ENCODE peak calls at places on chromosomes 12 and 14, in ten cellular contexts. I is ELR; R is NCI-H2081; S is iPS-NIHi11; Y is activated naive CD8-positive, alpha-beta T cell treated with anti-CD3 and anti-CD28 coated beads, Interleukin-2, amount 50 U/mL, for 24 hours; J is anterior cingulate cortex; M is lung; B is germinal center; U is lower lobe of right lung; L is activated T-helper 1 cell treated with Interleukin-2 at 50 U/mL for 16 hours. N is an unnamed sample.

GRCh38 chr12:77914089-77914488 is 83.4 kb downstream of the NAV3 start:
- DNase-seq in J (no peak), S (no peak), R (no peak), Y (no peak), U (no peak), L (no peak), M (no peak), B (no peak), I (no peak), N (no peak)

GRCh38 chr14:99252940-99253868 is 18.8 kb downstream of the BCL11B start:
- DNase-seq in R (no peak), L (no peak), Y (peak), M (no peak), J (no peak), B (no peak), I (no peak), S (no peak), U (no peak), N (no peak)

GRCh38 chr12:114015851-114016250 is 49.7 kb upstream of the RBM19 start:
- DNase-seq in Y (no peak), L (no peak), U (no peak), B (no peak), R (no peak), S (no peak), M (no peak), I (no peak), J (no peak), N (no peak)

GRCh38 chr12:68036642-68037041 is 47.4 kb downstream of the IFNG-AS1 start:
- DNase-seq in I (no peak), Y (no peak), U (no peak), R (no peak), M (no peak), S (no peak), B (no peak), J (no peak), L (no peak), N (no peak)

GRCh38 chr12:123351349-123351748 is 13.3 kb downstream of the SBNO1 start:
- DNase-seq in M (no peak), L (no peak), I (no peak), S (no peak), B (no peak), J (no peak), R (no peak), Y (no peak), U (no peak), N (no peak)

GRCh38 chr12:124759841-124760508 is 103.7 kb downstream of the SCARB1 start:
- DNase-seq in R (no peak), B (no peak), L (no peak), U (peak), J (no peak), I (no peak), S (no peak), M (no peak), Y (no peak), N (no peak)

GRCh38 chr12:56593909-56594621 is 36.1 kb downstream of the BAZ2A start:
- DNase-seq in L (peak), S (peak), R (peak), J (peak), U (no peak), I (peak), M (peak), B (peak), Y (peak), N (peak)

GRCh38 chr12:92278378-92278828 is 132.8 kb upstream of the BTG1 start:
- DNase-seq in S (no peak), B (no peak), Y (no peak), M (no peak), U (no peak), R (no peak), L (no peak), J (no peak), I (no peak), N (no peak)

GRCh38 chr12:21527451-21528180 is 1.5 kb downstream of the SPX start:
- DNase-seq in M (peak), I (peak), Y (peak), S (peak), B (peak), J (peak), R (peak), L (peak), U (peak), N (peak)

GRCh38 chr14:72519543-72519942 is 374.4 kb downstream of the DPF3 start:
- DNase-seq in L (no peak), J (no peak), Y (peak), I (no peak), S (no peak), U (no peak), R (no peak), B (no peak), M (no peak), N (no peak)

GRCh38 chr14:45610303-45610702 is 357.3 kb upstream of the MIS18BP1 start:
- DNase-seq in L (no peak), U (no peak), J (no peak), I (peak), M (no peak), Y (no peak), B (no peak), S (no peak), R (peak), N (no peak)

GRCh38 chr12:57008113-57008687 is 1.9 kb upstream of the ZBTB39 start:
- DNase-seq in R (peak), Y (no peak), I (peak), B (peak), S (peak), M (no peak), J (no peak), L (no peak), U (no peak), N (no peak)

GRCh38 chr14:23114669-23115491 is 4.2 kb downstream of the CEBPE start:
- DNase-seq in I (peak), B (no peak), R (no peak), M (peak), J (no peak), U (peak), S (no peak), L (no peak), Y (no peak), N (no peak)

GRCh38 chr12:10621278-10621677 is 7.9 kb upstream of the MAGOHB start:
- DNase-seq in U (no peak), R (no peak), M (no peak), L (no peak), I (no peak), B (no peak), Y (no peak), J (no peak), S (no peak), N (no peak)

GRCh38 chr14:81826080-81826479 is 292.4 kb upstream of the SEL1L start:
- DNase-seq in J (no peak), S (no peak), I (no peak), U (no peak), Y (no peak), R (no peak), B (no peak), M (no peak), L (no peak), N (no peak)

GRCh38 chr14:73753043-73753886 is 39.1 kb upstream of the PNMA1 start:
- DNase-seq in M (no peak), S (no peak), J (no peak), Y (no peak), B (no peak), U (no peak), R (peak), L (no peak), I (no peak), N (no peak)

GRCh38 chr14:64266206-64266605 is 28.0 kb downstream of the ESR2 start:
- DNase-seq in S (no peak), L (no peak), R (no peak), U (no peak), M (no peak), Y (no peak), J (no peak), B (no peak), I (peak), N (no peak)

GRCh38 chr12:9925746-9926393 is 6.3 kb downstream of the CLEC2A start:
- DNase-seq in S (peak), J (no peak), Y (no peak), M (no peak), L (no peak), R (no peak), U (no peak), I (peak), B (no peak), N (no peak)

GRCh38 chr14:101090976-101091375 is 187.5 kb upstream of the RTL1 start:
- DNase-seq in B (no peak), M (no peak), L (no peak), R (no peak), U (no peak), Y (no peak), J (no peak), I (no peak), S (no peak), N (no peak)

GRCh38 chr14:101200650-101201516 is 297.4 kb upstream of the RTL1 start:
- DNase-seq in R (no peak), B (no peak), M (no peak), J (no peak), L (no peak), I (no peak), S (no peak), Y (no peak), U (peak), N (no peak)

GRCh38 chr12:50458606-50459005 is 46.2 kb upstream of the DIP2B start:
- DNase-seq in B (no peak), U (no peak), I (peak), Y (no peak), J (no peak), R (no peak), L (no peak), S (no peak), M (no peak), N (no peak)

GRCh38 chr12:44088647-44089046 is 252.8 kb downstream of the TMEM117 start:
- DNase-seq in M (no peak), B (no peak), J (no peak), S (no peak), Y (no peak), U (no peak), L (no peak), I (no peak), R (no peak), N (no peak)

GRCh38 chr12:45914090-45914489 is 76.3 kb downstream of the SCAF11 start:
- DNase-seq in J (no peak), Y (no peak), M (no peak), I (peak), U (no peak), B (peak), S (peak), L (no peak), R (no peak), N (no peak)

GRCh38 chr12:110042260-110042659 is 6.1 kb downstream of the C12orf76 start:
- DNase-seq in S (no peak), R (no peak), I (no peak), B (no peak), M (no peak), Y (no peak), J (no peak), U (no peak), L (no peak), N (no peak)

GRCh38 chr12:70849265-70849960 is 71.1 kb downstream of the PTPRR start:
- DNase-seq in U (no peak), J (no peak), I (peak), B (peak), L (no peak), M (no peak), S (peak), Y (no peak), R (peak), N (no peak)

GRCh38 chr12:110012137-110012536 is 12.9 kb downstream of the ANKRD13A start:
- DNase-seq in J (no peak), U (peak), L (no peak), I (no peak), B (peak), R (no peak), S (no peak), Y (peak), M (peak), N (no peak)

GRCh38 chr12:26001530-26001929 is 43.0 kb downstream of the RASSF8 start:
- DNase-seq in B (no peak), L (no peak), I (no peak), R (no peak), Y (no peak), M (no peak), J (no peak), S (no peak), U (no peak), N (no peak)

GRCh38 chr12:26845057-26845666 is 12.2 kb upstream of the ITPR2 start:
- DNase-seq in R (no peak), U (peak), L (no peak), I (peak), M (peak), J (no peak), Y (peak), S (peak), B (no peak), N (no peak)

GRCh38 chr14:76040704-76041103 is 55.1 kb downstream of the IFT43 start:
- DNase-seq in J (no peak), M (no peak), B (no peak), U (no peak), Y (no peak), S (no peak), L (no peak), R (no peak), I (no peak), N (no peak)

GRCh38 chr14:23068792-23069412 is 11.6 kb upstream of the CDH24 start:
- DNase-seq in S (peak), M (peak), I (peak), U (no peak), Y (peak), B (peak), L (peak), J (no peak), R (no peak), N (peak)

GRCh38 chr12:3313066-3313465 is 177.9 kb upstream of the PRMT8 start:
- DNase-seq in R (no peak), Y (no peak), L (no peak), J (peak), B (no peak), U (no peak), I (peak), M (no peak), S (no peak), N (no peak)

GRCh38 chr12:101256271-101256670 is 23.6 kb upstream of the UTP20 start:
- DNase-seq in J (no peak), Y (no peak), M (no peak), L (no peak), R (no peak), B (no peak), S (no peak), U (no peak), I (no peak), N (no peak)

GRCh38 chr12:117284160-117284559 is 77.3 kb downstream of the NOS1 start:
- DNase-seq in I (no peak), L (no peak), U (no peak), M (no peak), B (no peak), J (no peak), S (no peak), Y (no peak), R (no peak), N (no peak)